ENCODE peak calls at places on chromosomes 11 and 22, in six cellular contexts. One of them, this sample, is unnamed.

GRCh38 chr11:73047773-73048371 is 94.2 kb downstream of the FCHSD2 start:
- DNase-seq in H1: no peak
- DNase-seq in astrocyte: no peak
- DNase-seq in GM23338: peak; percentile 9
- DNase-seq in fibroblast of lung: no peak
- DNase-seq in SK-N-SH: no peak
- DNase-seq in this sample: peak; percentile 94

GRCh38 chr11:104105155-104105554 is 58.8 kb downstream of the PDGFD start:
- DNase-seq in H1: no peak
- DNase-seq in astrocyte: no peak
- DNase-seq in GM23338: no peak
- DNase-seq in fibroblast of lung: no peak
- DNase-seq in SK-N-SH: no peak
- DNase-seq in this sample: no peak

GRCh38 chr11:77406396-77406795 is 67.5 kb downstream of the PAK1 start:
- DNase-seq in H1: no peak
- DNase-seq in astrocyte: no peak
- DNase-seq in GM23338: no peak
- DNase-seq in fibroblast of lung: no peak
- DNase-seq in SK-N-SH: no peak
- DNase-seq in this sample: no peak

GRCh38 chr11:5178046-5178837 is 22.2 kb downstream of the OR51V1 start:
- DNase-seq in H1: no peak
- DNase-seq in astrocyte: no peak
- DNase-seq in GM23338: no peak
- DNase-seq in fibroblast of lung: no peak
- DNase-seq in SK-N-SH: no peak
- DNase-seq in this sample: no peak

GRCh38 chr11:58928082-58928574 is 11.2 kb upstream of the GLYATL1 start:
- DNase-seq in H1: no peak
- DNase-seq in astrocyte: peak; percentile 10
- DNase-seq in GM23338: peak; percentile 59
- DNase-seq in fibroblast of lung: peak; percentile 23
- DNase-seq in SK-N-SH: no peak
- DNase-seq in this sample: no peak

GRCh38 chr22:49182416-49182815 is 645.3 kb downstream of the BRD1 start:
- DNase-seq in H1: no peak
- DNase-seq in astrocyte: no peak
- DNase-seq in GM23338: no peak
- DNase-seq in fibroblast of lung: no peak
- DNase-seq in SK-N-SH: no peak
- DNase-seq in this sample: no peak

GRCh38 chr11:13105237-13105844 is 96.2 kb downstream of the RASSF10 start:
- DNase-seq in H1: no peak
- DNase-seq in astrocyte: no peak
- DNase-seq in GM23338: no peak
- DNase-seq in fibroblast of lung: no peak
- DNase-seq in SK-N-SH: peak; percentile 41
- DNase-seq in this sample: no peak

GRCh38 chr11:117730256-117730800 is 66.7 kb downstream of the DSCAML1 start:
- DNase-seq in H1: no peak
- DNase-seq in astrocyte: no peak
- DNase-seq in GM23338: no peak
- DNase-seq in fibroblast of lung: no peak
- DNase-seq in SK-N-SH: no peak
- DNase-seq in this sample: no peak

GRCh38 chr11:24068197-24068596 is 428.7 kb upstream of the LUZP2 start:
- DNase-seq in H1: no peak
- DNase-seq in astrocyte: no peak
- DNase-seq in GM23338: no peak
- DNase-seq in fibroblast of lung: no peak
- DNase-seq in SK-N-SH: no peak
- DNase-seq in this sample: no peak

GRCh38 chr11:45794169-45794568 is 10.8 kb upstream of the SLC35C1 start:
- DNase-seq in H1: no peak
- DNase-seq in astrocyte: no peak
- DNase-seq in GM23338: no peak
- DNase-seq in fibroblast of lung: no peak
- DNase-seq in SK-N-SH: no peak
- DNase-seq in this sample: no peak

GRCh38 chr11:69968407-69969347 is 109.4 kb upstream of the ANO1 start:
- DNase-seq in H1: no peak
- DNase-seq in astrocyte: no peak
- DNase-seq in GM23338: no peak
- DNase-seq in fibroblast of lung: no peak
- DNase-seq in SK-N-SH: no peak
- DNase-seq in this sample: no peak

GRCh38 chr11:20308601-20309000 is 54.9 kb upstream of the HTATIP2 start:
- DNase-seq in H1: no peak
- DNase-seq in astrocyte: no peak
- DNase-seq in GM23338: no peak
- DNase-seq in fibroblast of lung: no peak
- DNase-seq in SK-N-SH: no peak
- DNase-seq in this sample: no peak

GRCh38 chr11:75582935-75583709 is 21.1 kb downstream of the SERPINH1 start:
- DNase-seq in H1: no peak
- DNase-seq in astrocyte: peak; percentile 60
- DNase-seq in GM23338: peak; percentile 89
- DNase-seq in fibroblast of lung: peak; percentile 77
- DNase-seq in SK-N-SH: peak; percentile 93
- DNase-seq in this sample: peak; percentile 12

GRCh38 chr11:123409886-123410549 is 20.1 kb upstream of the GRAMD1B start:
- DNase-seq in H1: no peak
- DNase-seq in astrocyte: no peak
- DNase-seq in GM23338: no peak
- DNase-seq in fibroblast of lung: no peak
- DNase-seq in SK-N-SH: peak; percentile 49
- DNase-seq in this sample: no peak

GRCh38 chr11:43289368-43289767 is 22.4 kb upstream of the API5 start:
- DNase-seq in H1: no peak
- DNase-seq in astrocyte: no peak
- DNase-seq in GM23338: no peak
- DNase-seq in fibroblast of lung: no peak
- DNase-seq in SK-N-SH: no peak
- DNase-seq in this sample: peak; percentile 11

GRCh38 chr22:21972293-21972779 is 10.3 kb downstream of the TOP3B start:
- DNase-seq in H1: no peak
- DNase-seq in astrocyte: no peak
- DNase-seq in GM23338: peak; percentile 75
- DNase-seq in fibroblast of lung: no peak
- DNase-seq in SK-N-SH: peak; percentile 88
- DNase-seq in this sample: peak; percentile 66

GRCh38 chr22:49413551-49413950 is 414.1 kb downstream of the BRD1 start:
- DNase-seq in H1: no peak
- DNase-seq in astrocyte: no peak
- DNase-seq in GM23338: no peak
- DNase-seq in fibroblast of lung: no peak
- DNase-seq in SK-N-SH: no peak
- DNase-seq in this sample: no peak

GRCh38 chr11:91926967-91927366 is 297.7 kb upstream of the FAT3 start:
- DNase-seq in H1: no peak
- DNase-seq in astrocyte: no peak
- DNase-seq in GM23338: no peak
- DNase-seq in fibroblast of lung: no peak
- DNase-seq in SK-N-SH: no peak
- DNase-seq in this sample: no peak

GRCh38 chr11:113176561-113176960 is 137.8 kb upstream of the TTC12 start:
- DNase-seq in H1: no peak
- DNase-seq in astrocyte: peak; percentile 73
- DNase-seq in GM23338: no peak
- DNase-seq in fibroblast of lung: peak; percentile 73
- DNase-seq in SK-N-SH: no peak
- DNase-seq in this sample: no peak

GRCh38 chr22:50308597-50308935 is 1.1 kb upstream of the PLXNB2 start:
- DNase-seq in H1: no peak
- DNase-seq in astrocyte: peak; percentile 42
- DNase-seq in GM23338: no peak
- DNase-seq in fibroblast of lung: peak; percentile 68
- DNase-seq in SK-N-SH: no peak
- DNase-seq in this sample: no peak

GRCh38 chr11:117282956-117283355 is 8.2 kb upstream of the BACE1-AS start:
- DNase-seq in H1: no peak
- DNase-seq in astrocyte: no peak
- DNase-seq in GM23338: no peak
- DNase-seq in fibroblast of lung: no peak
- DNase-seq in SK-N-SH: no peak
- DNase-seq in this sample: no peak

GRCh38 chr11:118623291-118623655 is 15.9 kb downstream of the PHLDB1 start:
- DNase-seq in H1: no peak
- DNase-seq in astrocyte: peak; percentile 50
- DNase-seq in GM23338: no peak
- DNase-seq in fibroblast of lung: peak; percentile 69
- DNase-seq in SK-N-SH: peak; percentile 78
- DNase-seq in this sample: no peak

GRCh38 chr11:44203270-44204043 is 106.5 kb downstream of the ALX4 start:
- DNase-seq in H1: no peak
- DNase-seq in astrocyte: no peak
- DNase-seq in GM23338: no peak
- DNase-seq in fibroblast of lung: no peak
- DNase-seq in SK-N-SH: no peak
- DNase-seq in this sample: no peak

GRCh38 chr11:128468106-128468505 is 119.3 kb downstream of the ETS1 start:
- DNase-seq in H1: no peak
- DNase-seq in astrocyte: no peak
- DNase-seq in GM23338: no peak
- DNase-seq in fibroblast of lung: no peak
- DNase-seq in SK-N-SH: no peak
- DNase-seq in this sample: no peak

DNA sequence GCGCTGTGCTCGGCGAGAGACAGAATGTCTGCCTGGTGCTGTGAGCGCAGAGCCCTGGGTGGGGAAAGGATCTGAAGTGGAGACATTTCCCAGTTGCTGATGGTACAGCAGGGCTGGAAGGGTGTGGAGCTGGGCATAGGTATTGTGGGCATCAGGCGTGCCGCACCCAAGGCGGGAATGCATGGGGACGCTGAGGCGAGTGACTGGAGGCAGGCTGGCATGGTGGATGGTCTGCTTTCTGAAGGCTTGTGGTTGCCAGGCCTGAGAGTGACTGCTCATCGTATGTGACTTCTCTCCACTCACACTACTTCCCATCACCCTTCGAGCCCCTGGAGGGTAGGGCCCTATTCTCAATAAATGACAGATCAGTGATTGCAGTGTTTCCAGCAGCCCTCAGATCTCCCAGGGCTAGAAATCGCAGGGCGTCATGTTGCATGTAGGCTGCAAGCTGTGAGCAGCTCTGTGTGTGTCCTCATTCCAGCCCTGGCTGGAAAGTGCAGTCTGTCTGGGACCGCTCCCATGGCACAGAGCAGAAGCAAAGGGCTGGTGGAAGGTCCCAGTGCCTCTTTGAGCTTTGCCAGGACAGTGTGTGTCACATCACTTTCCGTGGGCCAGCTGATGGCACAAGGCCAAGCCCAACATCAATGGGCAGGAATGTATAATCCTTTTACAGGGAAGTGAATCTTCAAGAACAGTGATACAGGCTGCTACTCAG is 67.7 kb downstream of the TBC1D22A start:
- DNase-seq in H1: no peak
- DNase-seq in astrocyte: peak; percentile 77
- DNase-seq in GM23338: no peak
- DNase-seq in fibroblast of lung: peak; percentile 84
- DNase-seq in SK-N-SH: peak; percentile 61
- DNase-seq in this sample: no peak
- H3K36me3 ChIP-seq in H1: no peaks in the 10 kb centered on the region
- H3K36me3 ChIP-seq in astrocyte: no peaks in the 10 kb centered on the region
- H3K36me3 ChIP-seq in GM23338: no peaks in the 10 kb centered on the region
- H3K36me3 ChIP-seq in fibroblast of lung: no peaks in the 10 kb centered on the region
- H3K36me3 ChIP-seq in SK-N-SH: peaks cover 5% of the 10 kb centered on the region
- H3K36me3 ChIP-seq in this sample: peaks cover 60% of the 10 kb centered on the region

GRCh38 chr11:10716543-10717259 is 23.1 kb upstream of the IRAG1 start:
- DNase-seq in H1: no peak
- DNase-seq in astrocyte: no peak
- DNase-seq in GM23338: no peak
- DNase-seq in fibroblast of lung: no peak
- DNase-seq in SK-N-SH: no peak
- DNase-seq in this sample: no peak

GRCh38 chr11:10715571-10715970 is 22.0 kb upstream of the IRAG1 start:
- DNase-seq in H1: no peak
- DNase-seq in astrocyte: no peak
- DNase-seq in GM23338: no peak
- DNase-seq in fibroblast of lung: peak; percentile 36
- DNase-seq in SK-N-SH: no peak
- DNase-seq in this sample: no peak

GRCh38 chr11:10719616-10720015 is 26.1 kb upstream of the IRAG1 start:
- DNase-seq in H1: no peak
- DNase-seq in astrocyte: no peak
- DNase-seq in GM23338: no peak
- DNase-seq in fibroblast of lung: no peak
- DNase-seq in SK-N-SH: no peak
- DNase-seq in this sample: no peak

DNA sequence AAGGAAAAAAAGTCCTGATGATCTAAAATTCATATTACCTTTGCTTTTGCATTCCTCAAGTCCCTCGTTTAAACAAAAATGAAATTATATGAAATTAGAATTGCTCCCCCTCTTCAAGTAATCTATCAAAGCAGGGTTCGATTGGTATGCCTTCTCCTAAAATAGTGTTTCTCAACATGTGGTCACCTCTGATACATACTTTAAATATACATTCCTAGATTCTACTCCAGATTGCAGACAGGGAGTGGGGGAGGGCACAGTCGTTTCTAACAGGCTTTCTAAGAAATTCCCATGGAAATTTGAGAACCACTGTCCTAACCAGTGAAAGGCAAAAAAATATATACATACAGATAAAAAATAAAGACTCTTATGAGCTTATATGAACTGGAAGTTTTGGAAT is 22.6 kb upstream of the IRAG1 start:
- DNase-seq in H1: no peak
- DNase-seq in astrocyte: peak; percentile 33
- DNase-seq in GM23338: no peak
- DNase-seq in fibroblast of lung: peak; percentile 51
- DNase-seq in SK-N-SH: no peak
- DNase-seq in this sample: no peak
- H3K4me3 ChIP-seq in H1: no peak overlapping the region
- H3K4me3 ChIP-seq in astrocyte: no peak overlapping the region
- H3K4me3 ChIP-seq in GM23338: no peak overlapping the region
- H3K4me3 ChIP-seq in fibroblast of lung: no peak overlapping the region
- H3K4me3 ChIP-seq in SK-N-SH: no peak overlapping the region
- H3K4me3 ChIP-seq in this sample: no peak overlapping the region

DNA sequence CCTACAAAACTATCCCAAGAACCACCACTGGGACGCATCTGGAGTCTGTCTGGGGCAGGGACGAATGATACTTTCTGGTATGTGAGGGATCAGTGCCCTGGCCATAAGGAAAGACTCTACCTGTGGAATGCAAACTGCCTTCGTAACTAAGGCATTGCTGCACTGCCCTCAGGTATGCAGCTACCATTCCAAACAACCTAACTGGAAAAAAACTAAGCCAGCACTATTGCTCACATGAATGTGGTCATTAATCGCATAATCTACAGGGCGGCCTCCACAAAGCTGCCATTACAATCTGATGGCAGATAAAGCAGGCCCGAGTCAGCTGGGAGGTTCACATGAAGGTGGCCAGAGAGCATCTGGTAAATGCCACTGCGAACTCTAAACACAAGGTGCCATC is 3.9 kb downstream of the PACSIN2 start:
- DNase-seq in H1: no peak
- DNase-seq in astrocyte: peak; percentile 82
- DNase-seq in GM23338: peak; percentile 75
- DNase-seq in fibroblast of lung: peak; percentile 84
- DNase-seq in SK-N-SH: no peak
- DNase-seq in this sample: no peak
- H4K20me1 ChIP-seq in H1: peaks cover 29% of the 10 kb centered on the region
- H4K20me1 ChIP-seq in astrocyte: peaks cover 74% of the 10 kb centered on the region
- H4K20me1 ChIP-seq in GM23338: peaks cover 62% of the 10 kb centered on the region
- H4K20me1 ChIP-seq in fibroblast of lung: no peaks in the 10 kb centered on the region
- H4K20me1 ChIP-seq in SK-N-SH: peaks cover 20% of the 10 kb centered on the region
- H4K20me1 ChIP-seq in this sample: peaks cover 4% of the 10 kb centered on the region

GRCh38 chr22:26777402-26777801 is 120.0 kb downstream of the MIAT start:
- DNase-seq in H1: peak; percentile 59
- DNase-seq in astrocyte: peak; percentile 50
- DNase-seq in GM23338: peak; percentile 93
- DNase-seq in fibroblast of lung: peak; percentile 59
- DNase-seq in SK-N-SH: no peak
- DNase-seq in this sample: no peak
- H3K36me3 ChIP-seq in H1: peaks cover 3% of the 10 kb centered on the region
- H3K36me3 ChIP-seq in astrocyte: no peaks in the 10 kb centered on the region
- H3K36me3 ChIP-seq in GM23338: peaks cover 3% of the 10 kb centered on the region
- H3K36me3 ChIP-seq in fibroblast of lung: peaks cover 3% of the 10 kb centered on the region
- H3K36me3 ChIP-seq in SK-N-SH: peaks cover 5% of the 10 kb centered on the region
- H3K36me3 ChIP-seq in this sample: peaks cover 22% of the 10 kb centered on the region